ENCODE peak calls at places on chromosomes 3 and 15, in five cellular contexts. One of them, this sample, is unnamed.

GRCh38 chr3:189233225-189233858 is 61.6 kb downstream of the TPRG1 start:
- DNase-seq in RWPE1: peak; percentile 79
- DNase-seq in breast epithelium: peak; percentile 54
- DNase-seq in astrocyte of the cerebellum: peak; percentile 35
- DNase-seq in foreskin fibroblast: peak; percentile 76
- DNase-seq in this sample: peak; percentile 68

GRCh38 chr15:29815000-29815704 is 7.1 kb downstream of the TJP1 start:
- DNase-seq in foreskin fibroblast: peak; percentile 67
- DNase-seq in RWPE1: no peak
- DNase-seq in breast epithelium: no peak
- DNase-seq in astrocyte of the cerebellum: no peak
- DNase-seq in this sample: no peak

GRCh38 chr15:36053746-36054145 is 507.8 kb upstream of the DPH6 start:
- DNase-seq in foreskin fibroblast: peak; percentile 9
- DNase-seq in astrocyte of the cerebellum: no peak
- DNase-seq in RWPE1: no peak
- DNase-seq in breast epithelium: no peak
- DNase-seq in this sample: no peak

GRCh38 chr3:52174896-52175295 is 20.7 kb upstream of the POC1A start:
- DNase-seq in foreskin fibroblast: peak; percentile 41
- DNase-seq in breast epithelium: no peak
- DNase-seq in RWPE1: no peak
- DNase-seq in astrocyte of the cerebellum: no peak
- DNase-seq in this sample: no peak

GRCh38 chr3:48345946-48346572 is 12.6 kb upstream of the SPINK8 start:
- DNase-seq in astrocyte of the cerebellum: no peak
- DNase-seq in RWPE1: no peak
- DNase-seq in foreskin fibroblast: no peak
- DNase-seq in breast epithelium: no peak
- DNase-seq in this sample: peak; percentile 66

GRCh38 chr15:78241017-78241416 is 6.7 kb upstream of the ACSBG1 start:
- DNase-seq in breast epithelium: peak; percentile 86
- DNase-seq in RWPE1: peak; percentile 89
- DNase-seq in foreskin fibroblast: peak; percentile 91
- DNase-seq in astrocyte of the cerebellum: peak; percentile 18
- DNase-seq in this sample: peak; percentile 80

GRCh38 chr3:45137656-45138181 is 8.5 kb downstream of the CDCP1 start:
- DNase-seq in breast epithelium: no peak
- DNase-seq in RWPE1: no peak
- DNase-seq in astrocyte of the cerebellum: no peak
- DNase-seq in foreskin fibroblast: no peak
- DNase-seq in this sample: no peak

GRCh38 chr3:162525052-162525451 is 1028.4 kb downstream of the OTOL1 start:
- DNase-seq in RWPE1: peak; percentile 1
- DNase-seq in astrocyte of the cerebellum: peak; percentile 90
- DNase-seq in foreskin fibroblast: peak; percentile 94
- DNase-seq in breast epithelium: no peak
- DNase-seq in this sample: no peak

GRCh38 chr3:73674280-73674679 is 49.5 kb upstream of the PDZRN3 start:
- DNase-seq in RWPE1: no peak
- DNase-seq in astrocyte of the cerebellum: peak; percentile 80
- DNase-seq in foreskin fibroblast: peak; percentile 41
- DNase-seq in breast epithelium: no peak
- DNase-seq in this sample: no peak

GRCh38 chr3:42036483-42036823 is 54.7 kb upstream of the TRAK1 start:
- DNase-seq in astrocyte of the cerebellum: peak; percentile 74
- DNase-seq in foreskin fibroblast: peak; percentile 95
- DNase-seq in RWPE1: peak; percentile 67
- DNase-seq in breast epithelium: no peak
- DNase-seq in this sample: no peak

GRCh38 chr3:136790786-136791185 is 28.1 kb upstream of the SLC35G2 start:
- DNase-seq in foreskin fibroblast: no peak
- DNase-seq in astrocyte of the cerebellum: no peak
- DNase-seq in RWPE1: no peak
- DNase-seq in breast epithelium: no peak
- DNase-seq in this sample: no peak

GRCh38 chr15:72534522-72534921 is 60.4 kb downstream of the ARIH1 start:
- DNase-seq in astrocyte of the cerebellum: no peak
- DNase-seq in breast epithelium: no peak
- DNase-seq in RWPE1: no peak
- DNase-seq in foreskin fibroblast: no peak
- DNase-seq in this sample: no peak

GRCh38 chr15:57675481-57676181 is 30.9 kb upstream of the POLR2M start:
- DNase-seq in RWPE1: peak; percentile 59
- DNase-seq in breast epithelium: no peak
- DNase-seq in foreskin fibroblast: no peak
- DNase-seq in astrocyte of the cerebellum: no peak
- DNase-seq in this sample: peak; percentile 54

GRCh38 chr15:81480645-81481053 is 106.6 kb upstream of the TMC3 start:
- DNase-seq in foreskin fibroblast: peak; percentile 78
- DNase-seq in astrocyte of the cerebellum: peak; percentile 53
- DNase-seq in RWPE1: peak; percentile 34
- DNase-seq in breast epithelium: no peak
- DNase-seq in this sample: no peak

GRCh38 chr15:85493258-85493657 is 112.9 kb downstream of the AKAP13 start:
- DNase-seq in breast epithelium: no peak
- DNase-seq in RWPE1: no peak
- DNase-seq in astrocyte of the cerebellum: no peak
- DNase-seq in foreskin fibroblast: no peak
- DNase-seq in this sample: no peak

GRCh38 chr3:60434945-60435344 is 816.3 kb downstream of the FHIT start:
- DNase-seq in breast epithelium: no peak
- DNase-seq in foreskin fibroblast: no peak
- DNase-seq in astrocyte of the cerebellum: no peak
- DNase-seq in RWPE1: no peak
- DNase-seq in this sample: no peak

GRCh38 chr3:60430208-60430607 is 821.0 kb downstream of the FHIT start:
- DNase-seq in breast epithelium: no peak
- DNase-seq in RWPE1: no peak
- DNase-seq in foreskin fibroblast: no peak
- DNase-seq in astrocyte of the cerebellum: no peak
- DNase-seq in this sample: no peak

GRCh38 chr3:60431599-60431958 is 819.7 kb downstream of the FHIT start:
- DNase-seq in astrocyte of the cerebellum: no peak
- DNase-seq in breast epithelium: no peak
- DNase-seq in RWPE1: no peak
- DNase-seq in foreskin fibroblast: no peak
- DNase-seq in this sample: peak; percentile 36

GRCh38 chr3:60435941-60436650 is 815.2 kb downstream of the FHIT start:
- DNase-seq in foreskin fibroblast: no peak
- DNase-seq in astrocyte of the cerebellum: no peak
- DNase-seq in breast epithelium: no peak
- DNase-seq in RWPE1: no peak
- DNase-seq in this sample: no peak

DNA sequence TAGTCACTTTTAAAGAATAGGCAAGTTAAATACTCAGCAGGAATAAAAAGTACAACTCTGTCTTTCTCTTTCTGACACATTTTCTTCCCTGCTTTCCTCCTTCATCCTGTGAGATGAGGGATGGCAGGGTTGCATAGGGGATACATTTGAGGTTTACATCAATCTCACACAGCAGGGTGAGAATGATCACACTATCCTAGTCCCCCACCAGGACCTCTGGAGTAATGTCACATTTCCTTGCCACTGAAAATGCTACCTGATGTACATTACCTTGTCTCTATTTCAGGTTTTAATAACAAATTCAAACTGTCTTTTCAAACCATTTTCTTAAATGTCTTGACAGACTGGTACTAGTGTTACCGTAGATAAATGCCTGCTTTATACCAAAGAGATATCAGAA is 816.9 kb downstream of the FHIT start:
- DNase-seq in breast epithelium: no peak
- DNase-seq in RWPE1: no peak
- DNase-seq in astrocyte of the cerebellum: no peak
- DNase-seq in foreskin fibroblast: no peak
- DNase-seq in this sample: no peak
- TF ChIP-seq CTCF in breast epithelium: no peak
- TF ChIP-seq CTCF in RWPE1: no peak
- TF ChIP-seq CTCF in astrocyte of the cerebellum: no peak
- TF ChIP-seq CTCF in foreskin fibroblast: no peak
- TF ChIP-seq CTCF in this sample: no peak

DNA sequence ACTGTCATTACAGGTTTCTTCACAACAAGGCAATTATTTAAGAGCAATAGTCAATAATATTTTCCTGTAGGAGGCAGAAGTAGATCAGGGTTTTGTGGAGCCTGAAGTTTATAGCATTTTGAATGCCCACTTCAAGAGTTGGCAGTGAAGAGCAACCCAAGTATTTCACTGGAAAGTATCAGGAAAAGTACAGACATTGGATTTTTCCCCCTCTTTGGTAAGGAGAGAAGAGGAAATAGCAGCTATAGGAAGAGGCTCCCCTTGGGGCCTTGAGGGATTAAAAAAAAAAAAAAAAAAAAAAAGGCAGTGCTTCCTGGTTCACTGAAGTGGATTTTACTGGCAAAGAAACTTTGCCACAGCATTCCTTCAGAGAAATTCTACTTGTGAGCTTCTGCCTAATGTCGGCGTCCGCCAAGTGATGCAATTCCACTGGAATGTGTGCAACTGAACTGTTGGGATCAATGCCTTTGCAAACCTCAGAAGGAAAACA is 5.7 kb upstream of the CNTN6 start:
- DNase-seq in foreskin fibroblast: peak; percentile 85
- DNase-seq in RWPE1: peak; percentile 0
- DNase-seq in breast epithelium: peak; percentile 53
- DNase-seq in astrocyte of the cerebellum: peak; percentile 96
- DNase-seq in this sample: no peak
- TF ChIP-seq CTCF in foreskin fibroblast: no peak
- TF ChIP-seq CTCF in RWPE1: no peak
- TF ChIP-seq CTCF in breast epithelium: peak; percentile 23
- TF ChIP-seq CTCF in astrocyte of the cerebellum: peak; percentile 43
- TF ChIP-seq CTCF in this sample: no peak

GRCh38 chr15:83200589-83200988 is 7.0 kb downstream of the HDGFL3 start:
- DNase-seq in foreskin fibroblast: no peak
- DNase-seq in breast epithelium: no peak
- DNase-seq in astrocyte of the cerebellum: no peak
- DNase-seq in RWPE1: no peak
- DNase-seq in this sample: no peak
- TF ChIP-seq CTCF in foreskin fibroblast: no peak
- TF ChIP-seq CTCF in breast epithelium: no peak
- TF ChIP-seq CTCF in astrocyte of the cerebellum: no peak
- TF ChIP-seq CTCF in RWPE1: no peak
- TF ChIP-seq CTCF in this sample: no peak

DNA sequence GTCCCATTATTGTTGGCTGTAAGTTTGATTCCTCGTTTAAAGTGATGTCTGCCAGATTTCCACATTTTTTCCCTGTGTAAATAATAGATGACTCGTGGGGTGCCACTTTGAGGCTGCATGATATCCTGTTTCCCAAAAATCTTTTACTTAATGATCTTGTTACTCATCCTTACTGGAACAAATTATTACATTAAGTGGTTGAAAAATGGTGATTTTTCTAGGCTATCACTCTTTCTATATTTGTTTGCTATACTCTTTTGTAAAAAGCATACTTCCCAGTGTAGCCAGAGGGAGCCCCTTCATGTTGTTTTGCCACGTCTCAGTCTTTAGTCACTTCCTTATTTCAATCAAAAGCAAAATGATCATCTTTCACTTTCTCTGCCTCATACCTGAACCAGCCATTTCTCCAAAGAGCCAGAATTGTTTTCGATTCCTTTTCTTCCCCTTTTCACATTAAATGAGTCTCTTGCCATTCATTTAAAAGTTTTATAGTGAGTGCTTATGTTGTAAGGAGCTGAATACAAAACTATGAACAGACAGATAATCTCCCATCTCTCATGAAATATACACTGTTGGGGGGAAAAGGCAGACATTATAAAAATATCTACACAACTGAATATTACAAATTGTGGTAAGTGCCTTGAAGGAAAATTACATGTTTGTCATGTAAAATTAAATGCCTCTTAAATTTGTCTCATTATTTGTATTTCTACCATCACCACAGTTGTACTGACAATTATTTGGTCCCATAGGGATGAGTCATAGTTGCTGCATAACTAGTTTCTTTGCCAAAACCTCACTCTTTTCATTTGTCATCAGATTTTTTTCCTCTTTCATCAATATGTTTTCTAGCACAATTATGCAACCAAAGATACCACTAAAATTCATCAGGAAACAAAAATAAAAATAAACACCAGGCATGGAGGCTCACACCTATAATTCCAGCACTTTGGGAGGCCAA is 41.5 kb downstream of the ADGRG7 start:
- DNase-seq in breast epithelium: no peak
- DNase-seq in astrocyte of the cerebellum: peak; percentile 46
- DNase-seq in foreskin fibroblast: peak; percentile 76
- DNase-seq in RWPE1: peak; percentile 53
- DNase-seq in this sample: no peak
- TF ChIP-seq CTCF in breast epithelium: no peak
- TF ChIP-seq CTCF in astrocyte of the cerebellum: peak; percentile 18
- TF ChIP-seq CTCF in foreskin fibroblast: no peak
- TF ChIP-seq CTCF in RWPE1: peak; percentile 17
- TF ChIP-seq CTCF in this sample: peak; percentile 12

GRCh38 chr3:3209057-3209456 is 29.6 kb upstream of the CRBN start:
- DNase-seq in breast epithelium: no peak
- DNase-seq in astrocyte of the cerebellum: no peak
- DNase-seq in foreskin fibroblast: no peak
- DNase-seq in RWPE1: no peak
- DNase-seq in this sample: no peak

GRCh38 chr3:3212781-3213416 is 33.4 kb upstream of the CRBN start:
- DNase-seq in astrocyte of the cerebellum: no peak
- DNase-seq in RWPE1: no peak
- DNase-seq in foreskin fibroblast: no peak
- DNase-seq in breast epithelium: no peak
- DNase-seq in this sample: no peak

DNA sequence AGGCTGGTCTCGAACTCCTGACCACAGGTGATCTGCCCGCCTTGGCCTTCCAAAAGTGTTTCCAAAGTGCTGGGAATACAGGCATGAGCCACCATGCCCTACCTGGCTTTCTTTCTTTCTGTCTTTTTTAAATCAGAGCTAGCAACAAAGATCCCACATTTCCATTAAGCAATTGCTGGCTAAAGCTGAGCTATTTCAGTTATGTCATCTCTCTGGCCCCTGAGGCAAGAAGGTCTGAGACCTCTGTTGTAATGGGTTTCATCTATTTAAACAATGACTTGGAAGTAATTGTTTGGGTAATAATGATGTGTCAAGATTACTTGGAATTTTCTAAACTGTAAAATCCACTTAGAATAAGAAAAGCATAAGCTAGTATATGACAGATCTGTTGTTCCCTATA is 30.2 kb upstream of the CRBN start:
- DNase-seq in foreskin fibroblast: no peak
- DNase-seq in breast epithelium: no peak
- DNase-seq in RWPE1: no peak
- DNase-seq in astrocyte of the cerebellum: no peak
- DNase-seq in this sample: no peak
- TF ChIP-seq CTCF in foreskin fibroblast: no peak
- TF ChIP-seq CTCF in breast epithelium: no peak
- TF ChIP-seq CTCF in RWPE1: no peak
- TF ChIP-seq CTCF in astrocyte of the cerebellum: no peak
- TF ChIP-seq CTCF in this sample: no peak

DNA sequence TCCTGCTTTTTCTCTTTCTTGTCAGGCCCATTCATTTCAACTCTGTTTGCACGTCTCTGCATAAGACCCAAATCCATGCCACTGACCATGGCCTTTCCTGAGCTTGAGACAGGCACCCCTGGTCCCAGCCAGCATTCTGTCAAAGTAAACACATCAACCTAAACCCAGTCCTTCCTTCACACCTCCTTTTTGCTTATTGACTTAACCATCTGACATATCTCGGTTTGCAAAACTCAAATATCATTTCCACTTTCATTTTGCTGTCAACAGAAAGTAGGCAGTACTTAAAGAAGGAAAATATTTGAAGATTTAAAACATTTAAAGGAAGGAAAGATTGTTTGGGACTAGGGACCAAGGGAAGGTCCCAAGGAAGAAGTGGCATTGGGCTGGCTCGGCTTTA is 48.2 kb upstream of the KBTBD8 start:
- DNase-seq in RWPE1: no peak
- DNase-seq in foreskin fibroblast: no peak
- DNase-seq in breast epithelium: no peak
- DNase-seq in astrocyte of the cerebellum: no peak
- DNase-seq in this sample: no peak
- TF ChIP-seq CTCF in RWPE1: no peak
- TF ChIP-seq CTCF in foreskin fibroblast: no peak
- TF ChIP-seq CTCF in breast epithelium: no peak
- TF ChIP-seq CTCF in astrocyte of the cerebellum: no peak
- TF ChIP-seq CTCF in this sample: no peak

This sample was measured in Caco-2.